ENCODE peak calls at places on chromosomes 13 and 19, in four cellular contexts. H is trophoblast cell, X is H1, G is H9. N is an unnamed sample.

GRCh38 chr13:72804301-72804700 is 22.4 kb downstream of the PIBF1 start:
- DNase-seq in H (peak; percentile 67), X (no peak), G (no peak), N (no peak)

GRCh38 chr13:55464222-55464621 is 1676.5 kb upstream of the PRR20A start:
- DNase-seq in H (no peak), X (no peak), G (no peak), N (no peak)

GRCh38 chr13:31322025-31322424 is 122.2 kb downstream of the B3GLCT start:
- DNase-seq in H (peak; percentile 42), X (no peak), G (no peak), N (no peak)

GRCh38 chr13:90800082-90800746 is 547.3 kb upstream of the MIR17HG start:
- DNase-seq in H (no peak), X (no peak), G (no peak), N (no peak)

GRCh38 chr13:112072531-112073244 is 5.7 kb downstream of the SOX1 start:
- DNase-seq in X (peak; percentile 88), H (no peak), G (peak; percentile 90), N (peak; percentile 83)

GRCh38 chr13:30607908-30608307 is 9.8 kb upstream of the USPL1 start:
- DNase-seq in H (peak; percentile 87), G (no peak), X (no peak), N (no peak)

GRCh38 chr19:55463583-55464031 is 944 bp downstream of the C19orf85 start:
- DNase-seq in H (no peak), X (no peak), G (no peak), N (no peak)

GRCh38 chr19:49324801-49325491 is at the start of gene SLC6A16:
- DNase-seq in H (no peak), G (no peak), X (peak; percentile 34), N (no peak)

GRCh38 chr13:75165543-75166230 is 316.3 kb downstream of the TBC1D4 start:
- DNase-seq in X (no peak), G (no peak), H (no peak), N (no peak)

GRCh38 chr13:44458313-44458975 is 84.8 kb downstream of the SERP2 start:
- DNase-seq in G (no peak), X (no peak), H (no peak), N (no peak)

GRCh38 chr13:32650705-32651311 is 64.6 kb downstream of the PDS5B start:
- DNase-seq in H (peak; percentile 38), G (peak; percentile 58), X (no peak), N (peak; percentile 33)

GRCh38 chr13:105083986-105084385 is 1451.5 kb downstream of the EFNB2 start:
- DNase-seq in G (no peak), X (no peak), H (no peak), N (no peak)

GRCh38 chr13:99256709-99257108 is 1.5 kb downstream of the GPR18 start:
- DNase-seq in X (no peak), H (no peak), G (no peak), N (no peak)

GRCh38 chr19:4830332-4830731 is 1.2 kb downstream of the TICAM1 start:
- DNase-seq in G (no peak), X (no peak), H (no peak), N (no peak)

GRCh38 chr19:1249298-1249989 is 1.1 kb downstream of the MIDN start:
- DNase-seq in G (peak; percentile 95), X (peak; percentile 89), H (peak; percentile 89), N (peak; percentile 97)

GRCh38 chr19:1249990-1250298 is 1.6 kb downstream of the MIDN start:
- DNase-seq in G (no peak), H (no peak), X (no peak), N (no peak)

GRCh38 chr19:1248454-1249297 is at the start of gene MIDN:
- DNase-seq in G (peak; percentile 86), X (peak; percentile 95), H (peak; percentile 83), N (no peak)

GRCh38 chr19:1245884-1246816 is 2.2 kb upstream of the MIDN start:
- DNase-seq in G (no peak), H (no peak), X (no peak), N (no peak)

DNA sequence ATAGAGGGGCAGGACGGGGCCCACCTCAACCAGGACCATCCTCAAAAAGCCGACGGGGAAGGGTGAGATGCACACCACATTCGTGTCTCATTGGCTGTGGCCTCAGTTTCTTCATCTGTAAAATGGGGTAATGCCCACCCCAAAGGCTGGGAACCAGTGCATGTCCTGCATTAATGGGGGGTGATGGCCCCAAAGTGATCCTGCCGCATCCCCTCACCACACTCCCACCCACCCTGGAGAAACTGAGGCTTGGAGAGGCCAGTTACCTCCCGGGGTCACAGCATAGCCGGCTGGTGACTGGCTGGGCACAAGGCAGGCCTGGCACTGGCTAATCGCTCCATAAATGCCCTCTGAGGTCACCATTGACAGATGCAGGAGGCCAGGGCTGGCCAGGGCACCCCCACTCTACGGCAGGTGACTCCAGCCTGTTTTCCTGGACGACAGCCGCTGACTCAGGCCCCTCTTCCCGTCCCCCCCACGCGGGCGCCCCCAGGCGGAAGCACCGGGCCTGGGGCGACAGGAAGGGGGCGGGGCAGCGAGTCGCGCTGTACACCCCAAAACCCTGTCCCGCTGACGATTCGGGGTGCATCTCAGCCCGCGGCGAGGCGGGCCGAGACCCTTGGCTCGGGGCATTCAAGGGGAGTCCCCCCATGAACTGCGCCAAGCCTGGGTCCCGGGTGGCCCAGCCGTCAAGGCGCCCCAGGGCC is 483 bp upstream of the MIDN start:
- DNase-seq in X (peak; percentile 91), H (peak; percentile 68), G (peak; percentile 75), N (no peak)
- H2BK12ac ChIP-seq in X (peak overlapping the region; percentile 17), H (peak overlapping the region; percentile 46), G (no peak overlapping the region), N (peak overlapping the region; percentile 93)

GRCh38 chr19:17500447-17501198 is 10.8 kb upstream of the PGLS start:
- DNase-seq in X (no peak), H (no peak), G (no peak), N (no peak)
- H2BK12ac ChIP-seq in X (peak overlapping the region; percentile 50), H (no peak overlapping the region), G (no peak overlapping the region), N (peak overlapping the region; percentile 73)

GRCh38 chr13:43185206-43185605 is 161.8 kb downstream of the DNAJC15 start:
- DNase-seq in H (no peak), G (no peak), X (no peak), N (no peak)
- H2BK12ac ChIP-seq in H (no peak overlapping the region), G (no peak overlapping the region), X (no peak overlapping the region), N (no peak overlapping the region)

GRCh38 chr13:101327844-101328243 is 88.5 kb downstream of the NALCN start:
- DNase-seq in X (no peak), H (no peak), G (no peak), N (no peak)

GRCh38 chr13:101326710-101327109 is 89.6 kb downstream of the NALCN start:
- DNase-seq in H (no peak), X (no peak), G (no peak), N (no peak)

GRCh38 chr13:101323601-101324000 is 92.7 kb downstream of the NALCN start:
- DNase-seq in X (no peak), G (no peak), H (no peak), N (no peak)

DNA sequence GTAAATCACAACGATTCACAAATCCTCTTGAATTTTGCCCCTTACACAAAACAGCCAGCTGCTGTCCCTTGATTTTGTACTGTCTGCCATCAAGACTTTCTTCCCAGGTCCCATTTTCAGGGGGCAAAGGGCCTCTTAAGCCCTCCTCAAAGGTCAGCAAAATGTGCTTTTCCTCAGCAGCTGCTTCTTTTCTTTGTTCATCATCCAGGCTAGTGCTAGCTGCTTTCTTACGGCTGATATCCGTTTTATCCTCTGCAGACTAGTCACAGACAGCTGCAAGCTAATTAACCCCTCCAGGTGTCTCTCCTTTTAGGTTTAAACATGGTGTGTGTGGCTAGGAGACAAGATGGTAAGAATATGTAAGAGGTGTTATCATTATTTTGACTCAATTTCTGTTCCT is 90.9 kb downstream of the NALCN start:
- DNase-seq in H (no peak), G (no peak), X (no peak), N (peak; percentile 48)
- H2BK12ac ChIP-seq in H (no peak overlapping the region), G (no peak overlapping the region), X (no peak overlapping the region), N (no peak overlapping the region)

GRCh38 chr13:109669956-109670355 is 116.4 kb downstream of the IRS2 start:
- DNase-seq in X (no peak), G (no peak), H (no peak), N (no peak)

GRCh38 chr13:109666656-109667448 is 119.5 kb downstream of the IRS2 start:
- DNase-seq in X (no peak), G (no peak), H (no peak), N (no peak)

GRCh38 chr13:109669234-109669612 is 117.2 kb downstream of the IRS2 start:
- DNase-seq in H (no peak), X (no peak), G (no peak), N (no peak)

GRCh38 chr13:109667754-109668360 is 118.5 kb downstream of the IRS2 start:
- DNase-seq in X (no peak), G (no peak), H (no peak), N (no peak)

GRCh38 chr13:109668433-109669233 is 117.8 kb downstream of the IRS2 start:
- DNase-seq in G (no peak), X (no peak), H (no peak), N (no peak)
- H2BK12ac ChIP-seq in G (no peak overlapping the region), X (peak overlapping the region; percentile 55), H (no peak overlapping the region), N (no peak overlapping the region)

DNA sequence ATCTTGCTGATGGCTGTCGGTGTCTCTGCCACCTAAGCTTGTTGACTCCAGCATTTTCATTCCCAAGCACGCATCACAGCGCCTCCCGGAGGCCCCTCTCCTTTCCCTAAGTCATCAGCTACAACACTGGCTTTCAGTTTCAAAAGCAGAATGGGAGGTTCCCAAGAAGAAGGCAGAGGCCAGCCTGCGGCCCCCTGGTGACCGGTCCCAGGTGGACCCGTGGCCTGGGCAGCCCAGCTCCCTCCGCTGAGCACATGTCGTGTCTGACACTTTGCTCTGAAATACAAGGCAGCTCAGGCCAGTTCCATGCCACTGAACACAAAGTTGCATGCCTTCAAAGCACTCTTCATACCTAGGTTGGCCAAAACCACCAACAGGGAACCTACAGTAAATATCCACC is 8.5 kb downstream of the MLLT1 start:
- DNase-seq in H (no peak), X (no peak), G (peak; percentile 55), N (no peak)
- H2BK12ac ChIP-seq in H (no peak overlapping the region), X (no peak overlapping the region), G (no peak overlapping the region), N (no peak overlapping the region)

GRCh38 chr19:38267780-38268430 is 3.5 kb downstream of the SPINT2 start:
- DNase-seq in G (no peak), X (no peak), H (no peak), N (no peak)

GRCh38 chr19:38268539-38268938 is 4.2 kb downstream of the SPINT2 start:
- DNase-seq in X (no peak), H (no peak), G (no peak), N (no peak)

GRCh38 chr19:38265213-38265861 is 964 bp downstream of the SPINT2 start:
- DNase-seq in H (no peak), G (no peak), X (no peak), N (no peak)

GRCh38 chr19:38266070-38266469 is 1.7 kb downstream of the SPINT2 start:
- DNase-seq in H (peak; percentile 33), X (no peak), G (no peak), N (no peak)

DNA sequence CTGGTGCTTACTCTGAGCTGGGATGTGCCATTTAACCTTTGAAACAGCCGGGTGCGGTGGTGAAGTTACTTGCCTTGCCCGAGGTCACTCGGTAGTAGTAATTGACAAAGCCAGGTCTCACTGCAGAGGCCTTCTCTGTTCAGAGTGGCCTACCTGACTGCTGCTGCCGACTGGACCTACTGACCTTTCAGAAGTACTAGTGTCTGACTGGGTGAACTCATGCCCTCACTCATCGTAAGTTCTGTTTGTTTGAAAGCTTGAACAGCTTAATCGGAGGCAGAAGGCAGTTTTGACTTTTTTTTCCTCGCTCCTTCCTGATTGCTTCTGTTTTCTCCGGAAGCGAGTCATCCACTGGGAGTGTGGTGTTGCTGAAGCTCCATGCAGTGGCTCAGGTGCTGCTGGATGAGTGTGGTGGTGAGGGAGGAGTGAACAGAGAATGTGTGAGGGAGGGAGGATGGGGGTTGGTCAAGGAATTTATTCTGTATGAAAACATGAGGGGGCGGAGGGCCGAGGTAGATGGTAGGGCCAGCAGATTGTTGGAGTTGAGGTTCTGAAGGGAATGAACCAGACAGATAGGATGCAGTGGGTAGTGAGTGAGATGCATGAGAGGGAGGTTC is 2.7 kb downstream of the SPINT2 start:
- DNase-seq in G (no peak), X (no peak), H (no peak), N (no peak)
- H2BK12ac ChIP-seq in G (no peak overlapping the region), X (no peak overlapping the region), H (no peak overlapping the region), N (no peak overlapping the region)